ENCODE peak calls at places on chromosomes 2 and 18, in nine cellular contexts. B is A172; Y is activated CD8-positive, alpha-beta memory T cell treated with anti-CD3 and anti-CD28 coated beads for 4 hours; G is astrocyte of the hippocampus; L is stimulated activated CD4-positive, alpha-beta T cell treated with anti-CD3 and anti-CD28 coated beads, Interleukin-2, amount 100 ng/mL, for 24 hours; U is GM13977; Z is H7; J is substantia nigra; N is hippocampal formation. O is an unnamed sample.

GRCh38 chr18:48749768-48750167 is 201.0 kb downstream of the SMAD7 start:
- DNase-seq in G (peak; percentile 81), Y (no peak), B (peak; percentile 19), N (no peak), Z (no peak), U (no peak), J (no peak), L (no peak), O (no peak)

GRCh38 chr18:3051718-3052410 is 38.9 kb upstream of the LPIN2 start:
- DNase-seq in J (no peak), U (no peak), G (no peak), L (no peak), Z (no peak), Y (no peak), N (no peak), B (peak; percentile 24), O (no peak)

GRCh38 chr2:120278901-120279300 is 26.2 kb downstream of the RALB start:
- DNase-seq in L (no peak), B (no peak), N (no peak), Z (no peak), G (no peak), J (no peak), Y (no peak), U (no peak), O (no peak)

GRCh38 chr18:26262156-26262555 is 35.9 kb downstream of the TAF4B start:
- DNase-seq in G (no peak), U (no peak), N (no peak), L (no peak), Z (peak; percentile 10), Y (no peak), J (no peak), B (no peak), O (no peak)

GRCh38 chr2:10194021-10194820 is 71.7 kb downstream of the RRM2 start:
- DNase-seq in J (no peak), Y (no peak), B (peak; percentile 49), Z (peak; percentile 47), G (peak; percentile 41), N (no peak), L (no peak), U (no peak), O (no peak)

GRCh38 chr2:128178144-128178649 is 87.2 kb downstream of the UGGT1 start:
- DNase-seq in J (no peak), N (no peak), B (no peak), Z (no peak), L (no peak), G (no peak), Y (no peak), U (no peak), O (no peak)

GRCh38 chr2:101961287-101962242 is 30.2 kb upstream of the IL1R2 start:
- DNase-seq in U (no peak), L (no peak), G (peak; percentile 95), B (no peak), Y (no peak), Z (no peak), N (peak; percentile 49), J (peak; percentile 17), O (no peak)

GRCh38 chr18:48649231-48649630 is 110.4 kb downstream of the CTIF start:
- DNase-seq in U (no peak), G (no peak), N (no peak), J (no peak), L (no peak), Z (no peak), Y (no peak), B (no peak), O (peak; percentile 55)

GRCh38 chr2:37343537-37344434 is 644 bp upstream of the QPCT start:
- DNase-seq in U (no peak), Y (no peak), G (peak; percentile 52), J (no peak), Z (peak; percentile 66), N (no peak), B (peak; percentile 18), L (no peak), O (no peak)

GRCh38 chr18:60053747-60054304 is 154.0 kb downstream of the PMAIP1 start:
- DNase-seq in Z (no peak), N (no peak), G (peak; percentile 90), L (no peak), B (peak; percentile 97), J (no peak), U (no peak), Y (no peak), O (no peak)

GRCh38 chr2:227503433-227504406 is 31.8 kb downstream of the AGFG1 start:
- DNase-seq in J (no peak), N (no peak), Z (no peak), B (peak; percentile 90), Y (no peak), U (no peak), G (peak; percentile 73), L (no peak), O (no peak)

GRCh38 chr2:98140210-98140609 is 53.2 kb downstream of the VWA3B start:
- DNase-seq in Y (no peak), N (no peak), L (no peak), J (no peak), U (no peak), Z (no peak), G (no peak), B (no peak), O (no peak)

GRCh38 chr2:225328192-225328591 is 71.3 kb upstream of the NYAP2 start:
- DNase-seq in J (no peak), Y (no peak), B (peak; percentile 79), G (peak; percentile 44), U (no peak), L (no peak), N (no peak), Z (no peak), O (no peak)

GRCh38 chr2:83615491-83615890 is 843.6 kb downstream of the SUCLG1 start:
- DNase-seq in N (no peak), L (no peak), B (no peak), U (no peak), Y (no peak), J (no peak), Z (no peak), G (no peak), O (no peak)